ENCODE peak calls at places on chromosome 2, in ten cellular contexts. E is NT2/D1, Z is prostate gland, I is brain microvascular endothelial cell, B is non-pigmented ciliary epithelial cell, F is EH, T is epithelial cell of proximal tubule, L is NCI-H510A treated with DMSO at 0.1 percent for 48 hours, R is HCEC 1CT, O is NCI-H1092 treated with DMSO at 0.1 percent for 48 hours. J is an unnamed sample.

GRCh38 chr2:74606927-74607326 is 41.2 kb downstream of the M1AP start:
- DNase-seq in O (no peak), R (no peak), F (no peak), T (no peak), I (no peak), L (no peak), E (no peak), B (no peak), Z (no peak), J (no peak)

GRCh38 chr2:199596549-199596948 is 138.8 kb upstream of the SATB2 start:
- DNase-seq in E (no peak), R (no peak), B (no peak), I (peak; percentile 18), O (peak; percentile 3), Z (no peak), L (peak; percentile 17), F (peak; percentile 23), T (peak; percentile 3), J (no peak)

GRCh38 chr2:8303322-8303832 is 378.5 kb upstream of the ID2 start:
- DNase-seq in B (no peak), L (no peak), I (no peak), E (no peak), Z (peak; percentile 12), O (no peak), R (no peak), F (peak; percentile 23), T (no peak), J (peak; percentile 46)

GRCh38 chr2:224579411-224579810 is 5.8 kb downstream of the CUL3 start:
- DNase-seq in L (no peak), E (no peak), O (no peak), F (peak; percentile 33), T (no peak), I (no peak), R (no peak), Z (no peak), B (no peak), J (peak; percentile 36)

GRCh38 chr2:178863856-178864620 is 56.8 kb upstream of the TTN start:
- DNase-seq in E (no peak), O (no peak), T (no peak), I (peak; percentile 57), B (no peak), R (peak; percentile 66), L (no peak), Z (no peak), F (peak; percentile 64), J (peak; percentile 34)

GRCh38 chr2:12287220-12287751 is 429.4 kb upstream of the TRIB2 start:
- DNase-seq in Z (no peak), E (no peak), O (no peak), T (no peak), L (no peak), I (no peak), F (peak; percentile 15), B (no peak), R (peak; percentile 28), J (peak; percentile 38)

GRCh38 chr2:61707984-61708852 is 145.6 kb downstream of the FAM161A start:
- DNase-seq in Z (peak; percentile 60), E (no peak), R (peak; percentile 57), F (peak; percentile 45), I (peak; percentile 73), L (peak; percentile 96), B (peak; percentile 50), O (peak; percentile 87), T (peak; percentile 86), J (peak; percentile 30)

GRCh38 chr2:169709970-169710369 is 15.7 kb downstream of the PHOSPHO2 start:
- DNase-seq in I (no peak), E (no peak), R (no peak), T (no peak), F (no peak), L (no peak), O (no peak), B (no peak), Z (no peak), J (no peak)

GRCh38 chr2:23756593-23757292 is 170.2 kb downstream of the ATAD2B start:
- DNase-seq in R (no peak), I (no peak), T (no peak), E (no peak), Z (no peak), L (peak; percentile 37), F (no peak), O (no peak), B (no peak), J (no peak)

GRCh38 chr2:53516650-53517049 is 251.0 kb upstream of the CHAC2 start:
- DNase-seq in I (no peak), F (no peak), O (no peak), B (no peak), L (no peak), E (no peak), T (no peak), R (no peak), Z (no peak), J (no peak)

GRCh38 chr2:78979380-78980238 is 45.9 kb upstream of the REG3G start:
- DNase-seq in Z (no peak), R (no peak), O (peak; percentile 19), I (no peak), L (peak; percentile 80), B (no peak), F (no peak), T (no peak), E (peak; percentile 76), J (peak; percentile 6)

GRCh38 chr2:55883339-55883738 is 40.2 kb downstream of the EFEMP1 start:
- DNase-seq in R (peak; percentile 41), L (no peak), T (no peak), Z (no peak), E (no peak), O (no peak), B (no peak), I (peak; percentile 66), F (peak; percentile 73), J (peak; percentile 75)

GRCh38 chr2:145413261-145413660 is 893.3 kb upstream of the ZEB2 start:
- DNase-seq in E (no peak), O (no peak), F (no peak), I (no peak), R (no peak), L (no peak), B (no peak), T (no peak), Z (no peak), J (no peak)

GRCh38 chr2:140502951-140503630 is 1627.7 kb downstream of the LRP1B start:
- DNase-seq in R (peak; percentile 95), Z (no peak), F (peak; percentile 48), L (peak; percentile 4), T (no peak), O (no peak), I (peak; percentile 67), E (no peak), B (peak; percentile 88), J (peak; percentile 80)

GRCh38 chr2:79985571-79985970 is 319.0 kb downstream of the LRRTM1 start:
- DNase-seq in I (no peak), R (no peak), L (no peak), F (no peak), T (no peak), O (no peak), E (no peak), Z (no peak), B (no peak), J (no peak)

GRCh38 chr2:28333606-28334526 is 58.8 kb upstream of the FOSL2 start:
- DNase-seq in O (no peak), F (peak; percentile 61), L (no peak), T (no peak), B (no peak), I (no peak), R (no peak), Z (no peak), E (no peak), J (peak; percentile 41)

GRCh38 chr2:188978291-188979081 is 4.3 kb downstream of the COL3A1 start:
- DNase-seq in O (no peak), I (peak; percentile 70), L (no peak), R (peak; percentile 79), E (no peak), Z (no peak), B (peak; percentile 76), F (peak; percentile 92), T (peak; percentile 33), J (peak; percentile 96)

GRCh38 chr2:68441179-68441993 is 25.7 kb downstream of the FBXO48 start:
- DNase-seq in R (peak; percentile 85), O (peak; percentile 84), T (peak; percentile 39), E (peak; percentile 80), B (peak; percentile 60), I (peak; percentile 85), F (peak; percentile 86), L (peak; percentile 95), Z (peak; percentile 71), J (peak; percentile 75)

GRCh38 chr2:134140251-134140661 is 113.6 kb upstream of the MGAT5 start:
- DNase-seq in F (no peak), R (no peak), Z (no peak), L (peak; percentile 46), T (no peak), I (no peak), E (no peak), O (no peak), B (no peak), J (no peak)

GRCh38 chr2:96870631-96871255 is 863 bp upstream of the SEMA4C start:
- DNase-seq in L (peak; percentile 78), O (peak; percentile 7), I (no peak), F (no peak), B (no peak), Z (peak; percentile 68), R (no peak), E (no peak), T (no peak), J (no peak)

GRCh38 chr2:183069174-183069573 is 9.4 kb upstream of the DUSP19 start:
- DNase-seq in R (no peak), Z (no peak), F (no peak), E (no peak), O (no peak), T (no peak), L (no peak), I (no peak), B (no peak), J (no peak)

GRCh38 chr2:42339191-42339912 is 21.7 kb downstream of the COX7A2L start:
- DNase-seq in I (no peak), E (no peak), L (no peak), T (no peak), O (no peak), R (no peak), B (no peak), Z (no peak), F (no peak), J (no peak)

GRCh38 chr2:196331143-196331542 is 159.8 kb upstream of the STK17B start:
- DNase-seq in R (peak; percentile 77), L (peak; percentile 22), Z (no peak), B (no peak), F (peak; percentile 67), E (no peak), T (no peak), O (no peak), I (peak; percentile 77), J (peak; percentile 76)

J was measured in fibroblast of lung.